ENCODE peak calls at places on chromosomes 1 and 21, in seven cellular contexts. T is skeletal muscle cell, L is Panc1, P is gastrocnemius medialis, Z is RCC 7860, E is midbrain, B is mucosa of gallbladder. H is an unnamed sample.

GRCh38 chr1:246794261-246795093 is 70.3 kb downstream of the SCCPDH start:
- DNase-seq in T (no peak), P (no peak), L (no peak), E (no peak), Z (no peak), B (no peak), H (no peak)

GRCh38 chr1:81489372-81489934 is 311.3 kb upstream of the ADGRL2 start:
- DNase-seq in E (no peak), Z (no peak), L (no peak), P (no peak), T (no peak), B (no peak), H (no peak)

GRCh38 chr1:39818482-39818881 is 29.8 kb upstream of the BMP8B start:
- DNase-seq in L (no peak), T (no peak), P (no peak), E (no peak), Z (no peak), B (peak), H (no peak)

GRCh38 chr1:40053138-40053887 is 12.8 kb downstream of the CAP1 start:
- DNase-seq in L (no peak), E (no peak), B (no peak), T (no peak), P (no peak), Z (no peak), H (no peak)

GRCh38 chr1:233933339-233933738 is 28.9 kb downstream of the SLC35F3 start:
- DNase-seq in T (no peak), L (no peak), P (no peak), Z (no peak), B (no peak), E (no peak), H (no peak)

GRCh38 chr1:39609618-39610331 is 29.7 kb downstream of the HEYL start:
- DNase-seq in L (peak), B (peak), T (no peak), E (no peak), Z (peak), P (peak), H (no peak)

GRCh38 chr1:156752843-156753486 is 1.5 kb upstream of the HDGF start:
- DNase-seq in Z (no peak), P (no peak), T (no peak), E (no peak), B (no peak), L (no peak), H (no peak)

GRCh38 chr1:101388904-101389546 is 152.2 kb downstream of the S1PR1 start:
- DNase-seq in B (no peak), Z (no peak), P (no peak), L (no peak), T (no peak), E (no peak), H (no peak)

GRCh38 chr21:39238275-39238674 is 55.0 kb upstream of the PSMG1 start:
- DNase-seq in T (no peak), E (no peak), P (no peak), Z (no peak), L (no peak), B (no peak), H (no peak)

GRCh38 chr1:218584418-218585155 is 239.5 kb downstream of the TGFB2 start:
- DNase-seq in Z (peak), E (no peak), P (no peak), L (no peak), B (no peak), T (no peak), H (no peak)

GRCh38 chr21:41880153-41880552 is 1.0 kb upstream of the PRDM15 start:
- DNase-seq in E (no peak), B (no peak), T (no peak), P (no peak), L (no peak), Z (no peak), H (no peak)

GRCh38 chr1:156460525-156460924 is 40.0 kb downstream of the MEF2D start:
- DNase-seq in E (no peak), L (no peak), Z (no peak), P (no peak), B (no peak), T (no peak), H (no peak)

GRCh38 chr1:116273042-116273783 is 99.8 kb upstream of the ATP1A1 start:
- DNase-seq in B (no peak), P (peak), L (no peak), Z (no peak), E (no peak), T (peak), H (no peak)

GRCh38 chr1:176931526-176931925 is 233.0 kb downstream of the ASTN1 start:
- DNase-seq in P (no peak), T (no peak), E (no peak), B (no peak), L (no peak), Z (no peak), H (no peak)

GRCh38 chr1:225425211-225425786 is 2.5 kb downstream of the LBR start:
- DNase-seq in B (no peak), E (no peak), P (no peak), Z (peak), T (no peak), L (no peak), H (no peak)

GRCh38 chr1:42925132-42925769 is 33.4 kb downstream of the SLC2A1 start:
- DNase-seq in P (no peak), L (no peak), T (no peak), B (no peak), E (no peak), Z (no peak), H (no peak)

GRCh38 chr1:38569932-38570356 is 289.6 kb downstream of the RRAGC start:
- DNase-seq in Z (no peak), L (no peak), T (no peak), P (no peak), E (no peak), B (no peak), H (no peak)

GRCh38 chr21:37780991-37781983 is 135.0 kb downstream of the KCNJ6 start:
- DNase-seq in B (no peak), T (no peak), E (no peak), Z (no peak), L (no peak), P (no peak), H (no peak)

GRCh38 chr1:197774691-197775281 is 494 bp downstream of the DENND1B start:
- DNase-seq in L (no peak), Z (no peak), B (peak), T (no peak), E (peak), P (no peak), H (no peak)

GRCh38 chr1:92186081-92186480 is 31.6 kb upstream of the C1orf146 start:
- DNase-seq in P (no peak), B (no peak), L (no peak), E (no peak), T (peak), Z (no peak), H (no peak)

GRCh38 chr1:211667065-211667617 is 8.3 kb downstream of the NEK2 start:
- DNase-seq in T (no peak), E (no peak), P (no peak), Z (no peak), B (no peak), L (no peak), H (no peak)

GRCh38 chr1:245686446-245687030 is 531.8 kb downstream of the KIF26B start:
- DNase-seq in P (no peak), L (no peak), E (no peak), T (no peak), Z (no peak), B (no peak), H (no peak)

GRCh38 chr1:168199056-168199455 is 20.3 kb downstream of the TIPRL start:
- DNase-seq in E (no peak), P (no peak), Z (no peak), B (no peak), L (no peak), T (no peak), H (no peak)

GRCh38 chr1:9284061-9284460 is 8.6 kb upstream of the SPSB1 start:
- DNase-seq in E (no peak), T (no peak), P (no peak), Z (no peak), B (no peak), L (no peak), H (no peak)

GRCh38 chr1:224541901-224542610 is 74.1 kb upstream of the CNIH3 start:
- DNase-seq in Z (no peak), E (no peak), P (no peak), B (no peak), L (no peak), T (no peak), H (no peak)

GRCh38 chr1:210246447-210246846 is 13.9 kb downstream of the SERTAD4 start:
- DNase-seq in L (no peak), P (no peak), Z (no peak), B (no peak), T (no peak), E (no peak), H (no peak)

GRCh38 chr1:236451796-236452373 is 57.8 kb downstream of the EDARADD start:
- DNase-seq in E (no peak), P (no peak), L (no peak), T (no peak), B (peak), Z (no peak), H (no peak)

GRCh38 chr1:194067772-194068171 is 881.4 kb upstream of the B3GALT2 start:
- DNase-seq in P (no peak), E (no peak), L (no peak), B (no peak), T (no peak), Z (peak), H (no peak)

GRCh38 chr21:42229676-42230075 is 10.7 kb downstream of the ABCG1 start:
- DNase-seq in Z (no peak), E (no peak), T (no peak), L (no peak), B (no peak), P (no peak), H (no peak)

GRCh38 chr1:116679828-116680628 is 12.5 kb upstream of the IGSF3 start:
- DNase-seq in L (no peak), P (no peak), B (no peak), E (no peak), T (no peak), Z (no peak), H (no peak)

GRCh38 chr1:32870615-32871363 is at the start of gene FNDC5:
- DNase-seq in T (no peak), L (no peak), P (no peak), E (no peak), B (no peak), Z (no peak), H (no peak)

H was measured in glomerular endothelial cell.